ENCODE peak calls at places on chromosomes 5 and 9, in five cellular contexts. Q is breast epithelium, G is IMR-90, S is H54, O is right lobe of liver. M is an unnamed sample.

GRCh38 chr9:80175286-80175906 is 603.6 kb downstream of the TLE4 start:
- DNase-seq in Q (no peak), G (peak), S (peak), O (no peak), M (peak)

GRCh38 chr5:15124461-15124860 is 252.9 kb upstream of the ANKH start:
- DNase-seq in Q (no peak), G (no peak), S (no peak), O (no peak), M (no peak)

GRCh38 chr5:6117212-6117611 is 261.1 kb downstream of the MED10 start:
- DNase-seq in Q (no peak), G (no peak), S (no peak), O (no peak), M (no peak)

GRCh38 chr5:172617817-172618216 is 23.2 kb upstream of the NEURL1B start:
- DNase-seq in Q (no peak), G (no peak), S (no peak), O (no peak), M (no peak)

GRCh38 chr5:127851964-127852363 is 148.8 kb downstream of the CCDC192 start:
- DNase-seq in Q (no peak), G (no peak), S (no peak), O (no peak), M (no peak)

GRCh38 chr9:93577045-93577939 is 908 bp downstream of the PHF2 start:
- DNase-seq in Q (peak), G (no peak), S (peak), O (no peak), M (peak)

GRCh38 chr9:121876212-121876611 is 216.9 kb downstream of the TTLL11 start:
- DNase-seq in Q (no peak), G (no peak), S (no peak), O (no peak), M (no peak)

GRCh38 chr9:133103987-133104505 is 17.0 kb downstream of the RALGDS start:
- DNase-seq in Q (no peak), G (no peak), S (no peak), O (peak), M (peak)

DNA sequence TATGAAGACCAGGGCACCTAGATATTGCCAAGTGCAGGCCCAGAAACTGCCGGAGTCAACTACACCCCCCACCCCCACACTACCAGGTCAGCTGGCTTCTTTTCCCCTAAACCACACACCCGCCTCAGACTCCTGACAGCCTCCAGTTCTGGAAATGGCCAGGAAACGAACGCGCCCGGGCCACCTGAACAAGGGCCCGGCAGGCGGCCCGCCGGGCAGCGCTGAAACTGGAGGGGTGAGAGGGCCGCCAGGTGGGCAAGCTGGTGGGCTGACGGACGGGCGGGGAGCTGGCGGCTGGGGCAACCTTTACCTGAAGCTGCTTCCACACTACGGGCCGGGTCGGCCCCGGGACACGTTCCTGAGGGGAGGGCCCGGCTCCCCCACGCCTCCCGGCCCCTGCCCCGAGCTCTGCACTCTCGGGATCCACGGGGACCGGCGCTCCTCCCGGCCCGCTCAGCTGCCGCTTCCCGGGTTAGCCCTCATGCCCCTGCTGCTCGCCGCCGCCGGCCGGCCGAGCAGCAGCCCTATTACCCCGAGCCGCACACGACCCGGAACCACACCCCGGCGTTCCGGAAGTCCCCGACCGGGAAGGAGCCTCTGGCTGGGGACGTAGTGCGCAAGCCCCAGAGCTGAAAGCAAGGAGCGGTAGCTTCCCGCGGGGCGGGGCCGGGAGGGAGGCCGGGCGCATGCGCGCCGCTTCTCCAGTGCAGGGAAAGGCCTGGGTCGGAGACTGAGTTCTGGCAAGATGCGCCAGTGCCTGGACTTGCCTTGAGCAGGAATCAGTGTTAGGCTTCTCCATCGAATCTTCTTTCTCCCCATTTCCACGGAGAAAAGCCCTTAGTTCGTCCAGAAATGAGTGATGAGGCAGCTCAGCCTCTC is at the start of gene MAPKAP1:
- DNase-seq in Q (peak), G (peak), S (peak), O (peak), M (peak)
- TF ChIP-seq POLR2A in Q (peak), G (peak), S (peak), O (peak), M (no peak)

GRCh38 chr5:111756701-111757581 is at the start of gene NREP:
- DNase-seq in Q (peak), G (peak), S (peak), O (peak), M (peak)

GRCh38 chr5:111755942-111756353 is 1.0 kb downstream of the NREP start:
- DNase-seq in Q (no peak), G (peak), S (no peak), O (no peak), M (no peak)

GRCh38 chr5:111758284-111758628 is 1.3 kb upstream of the NREP start:
- DNase-seq in Q (no peak), G (no peak), S (no peak), O (no peak), M (no peak)

GRCh38 chr5:111755264-111755941 is 1.6 kb downstream of the NREP start:
- DNase-seq in Q (no peak), G (no peak), S (no peak), O (no peak), M (no peak)

GRCh38 chr5:111757582-111758283 is 739 bp upstream of the NREP start:
- DNase-seq in Q (peak), G (peak), S (peak), O (peak), M (peak)
- TF ChIP-seq POLR2A in Q (no peak), G (no peak), S (peak), O (peak), M (no peak)

GRCh38 chr5:61306531-61307195 is 25.4 kb upstream of the ZSWIM6 start:
- DNase-seq in Q (no peak), G (peak), S (no peak), O (no peak), M (no peak)

GRCh38 chr5:61303348-61303747 is 28.7 kb upstream of the ZSWIM6 start:
- DNase-seq in Q (no peak), G (no peak), S (no peak), O (no peak), M (no peak)

GRCh38 chr5:61301820-61302563 is 30.1 kb upstream of the ZSWIM6 start:
- DNase-seq in Q (peak), G (peak), S (peak), O (peak), M (peak)

GRCh38 chr5:61307196-61307590 is 24.9 kb upstream of the ZSWIM6 start:
- DNase-seq in Q (no peak), G (no peak), S (no peak), O (no peak), M (no peak)

GRCh38 chr5:61304611-61305369 is 27.3 kb upstream of the ZSWIM6 start:
- DNase-seq in Q (no peak), G (peak), S (no peak), O (peak), M (peak)
- TF ChIP-seq POLR2A in Q (no peak), G (no peak), S (no peak), O (no peak), M (no peak)

GRCh38 chr9:99104459-99105151 is at the start of gene TGFBR1:
- DNase-seq in Q (peak), G (peak), S (peak), O (peak), M (peak)
- TF ChIP-seq POLR2A in Q (no peak), G (peak), S (peak), O (peak), M (no peak)

GRCh38 chr9:137300607-137301085 is 1.4 kb downstream of the NRARP start:
- DNase-seq in Q (no peak), G (peak), S (peak), O (peak), M (no peak)

GRCh38 chr9:137303031-137303892 is 1.2 kb upstream of the NRARP start:
- DNase-seq in Q (peak), G (no peak), S (no peak), O (peak), M (no peak)

GRCh38 chr9:137301086-137301947 is 754 bp downstream of the NRARP start:
- DNase-seq in Q (no peak), G (peak), S (no peak), O (peak), M (peak)

GRCh38 chr9:137303893-137304382 is 1.9 kb upstream of the NRARP start:
- DNase-seq in Q (no peak), G (no peak), S (no peak), O (peak), M (no peak)

DNA sequence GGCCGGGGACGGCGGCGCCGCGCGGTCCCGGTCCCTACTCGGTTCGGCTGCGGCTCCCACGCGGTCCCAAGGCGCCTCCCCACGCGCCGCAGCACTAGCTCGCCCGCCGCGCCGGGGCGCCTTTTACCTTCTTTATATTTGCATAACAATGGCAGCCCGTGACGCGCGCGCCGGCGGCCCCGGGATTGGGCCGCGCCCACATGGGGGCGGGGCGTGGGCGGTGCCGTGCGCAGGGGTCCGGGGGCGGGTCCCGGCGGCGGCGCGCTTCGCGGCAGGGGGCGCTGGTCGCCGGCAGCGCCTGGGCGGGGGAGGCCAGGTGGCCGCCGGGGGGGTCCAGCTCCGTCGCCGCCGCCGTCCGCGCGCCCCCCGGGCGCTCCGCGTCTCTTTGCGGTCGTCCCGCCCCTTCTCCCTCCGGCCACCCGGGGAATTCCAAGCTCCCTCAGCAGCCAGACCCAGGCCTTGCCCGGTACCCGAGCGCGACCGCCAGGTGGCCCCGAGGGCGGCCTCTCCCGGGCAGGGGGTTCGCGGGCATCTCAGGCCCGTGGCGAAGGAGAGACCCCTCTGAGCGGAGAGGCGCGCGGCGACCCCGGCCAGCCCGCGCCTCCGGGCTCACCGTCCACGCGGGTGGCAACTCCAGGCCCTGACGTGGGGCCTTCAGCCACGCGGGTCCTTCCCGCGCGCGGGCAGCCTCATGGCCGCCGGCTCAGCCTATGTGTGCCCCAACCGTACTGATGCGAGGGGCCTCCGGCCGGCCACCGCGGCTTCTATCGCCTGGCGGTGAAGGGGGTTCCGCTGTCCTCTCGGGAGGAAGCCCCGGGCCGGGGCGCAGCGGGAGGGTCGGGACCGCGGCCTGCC is at the start of gene NRARP:
- DNase-seq in Q (peak), G (peak), S (peak), O (peak), M (peak)
- TF ChIP-seq POLR2A in Q (no peak), G (peak), S (peak), O (peak), M (peak)

GRCh38 chr9:136267261-136268111 is 21.9 kb upstream of the QSOX2 start:
- DNase-seq in Q (peak), G (peak), S (peak), O (peak), M (peak)
- TF ChIP-seq POLR2A in Q (no peak), G (no peak), S (peak), O (no peak), M (no peak)

DNA sequence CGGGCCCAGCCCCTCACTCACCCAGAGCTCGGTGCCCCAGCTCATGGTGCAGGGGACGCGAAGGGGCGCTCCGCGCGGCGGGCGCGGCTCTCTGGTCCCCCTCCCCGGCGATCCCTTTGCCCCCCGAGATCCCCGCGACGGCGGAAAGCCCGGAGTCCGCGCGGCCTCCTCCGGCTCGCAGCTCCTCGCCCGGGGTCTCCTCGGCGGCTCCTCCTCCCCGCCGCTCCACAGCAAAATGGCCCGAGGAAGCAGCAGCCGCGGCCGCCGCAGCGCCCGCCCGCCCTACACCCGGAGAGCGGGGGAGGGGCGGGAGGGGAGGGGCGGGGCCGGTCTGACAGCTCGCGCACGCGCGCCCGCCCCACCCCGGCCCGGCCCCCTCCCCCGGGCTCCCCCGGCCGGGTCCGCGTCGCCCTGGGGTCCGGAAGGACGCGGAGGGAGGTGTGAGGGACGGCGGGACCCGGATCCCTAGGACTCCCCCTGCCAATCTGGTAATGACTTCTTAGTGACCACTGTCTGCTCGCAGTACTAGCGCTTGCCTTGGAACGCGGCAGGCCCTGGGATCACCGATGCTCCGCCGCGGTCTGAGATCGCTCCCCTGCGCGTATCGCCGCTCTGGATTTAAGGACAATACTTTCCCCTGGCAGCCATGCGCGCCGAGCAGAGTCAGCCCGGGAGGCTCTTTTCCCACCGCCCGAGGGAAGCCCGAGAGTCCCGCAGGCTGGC is at the start of gene FNBP1:
- DNase-seq in Q (peak), G (peak), S (peak), O (peak), M (peak)
- TF ChIP-seq POLR2A in Q (peak), G (peak), S (peak), O (peak), M (peak)

DNA sequence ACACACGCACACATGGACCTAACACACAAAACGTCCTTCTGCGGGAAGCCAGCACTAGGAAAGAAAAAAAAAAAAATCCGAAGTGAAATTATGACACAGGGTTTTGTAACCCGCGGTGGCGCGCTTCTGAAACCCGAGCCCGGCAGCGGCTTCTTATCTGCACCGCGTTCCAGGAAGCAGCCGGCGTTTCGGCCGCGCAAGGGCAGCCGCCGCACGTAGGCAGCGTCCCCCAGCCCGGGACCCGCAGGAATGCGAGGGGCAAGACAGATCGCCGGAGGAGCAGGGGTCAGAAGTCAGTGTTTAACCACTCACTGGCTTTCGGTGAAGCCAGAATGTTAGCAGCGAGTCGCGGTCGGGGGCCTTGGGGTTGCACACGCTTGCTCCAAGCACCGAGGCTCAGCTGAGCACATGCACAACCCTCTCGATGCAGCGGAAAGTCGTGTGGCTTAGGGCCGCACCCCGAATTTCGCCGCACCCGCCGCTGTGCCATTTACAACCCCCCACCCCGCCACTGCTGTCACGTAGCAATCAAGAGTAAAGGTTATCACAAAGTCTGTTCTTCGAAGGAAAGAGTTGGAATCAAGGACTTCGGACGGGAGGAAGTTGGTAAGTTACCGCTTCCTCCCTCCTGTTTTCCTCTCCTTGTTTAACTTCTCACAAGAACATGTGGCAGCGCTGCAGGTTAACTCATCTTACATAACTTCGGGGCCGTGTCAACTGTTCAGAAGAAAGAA is 167.9 kb downstream of the AUH start:
- DNase-seq in Q (no peak), G (peak), S (peak), O (peak), M (peak)
- TF ChIP-seq POLR2A in Q (peak), G (peak), S (peak), O (peak), M (peak)

GRCh38 chr5:36876965-36877666 is 547 bp downstream of the NIPBL start:
- DNase-seq in Q (peak), G (peak), S (peak), O (peak), M (peak)
- TF ChIP-seq POLR2A in Q (no peak), G (no peak), S (no peak), O (no peak), M (no peak)